ENCODE peak calls at places on chromosome 1, in seven cellular contexts. One of them, this sample, is unnamed.

GRCh38 chr1:195604287-195604686 is 1004.0 kb downstream of the KCNT2 start:
- DNase-seq in endothelial cell: no peak
- DNase-seq in body of pancreas: no peak
- DNase-seq in WERI-Rb-1: no peak
- DNase-seq in A549: no peak
- DNase-seq in kidney: no peak
- DNase-seq in epithelial cell of esophagus: peak
- DNase-seq in this sample: no peak

GRCh38 chr1:108082006-108082405 is 117.0 kb upstream of the VAV3 start:
- DNase-seq in WERI-Rb-1: no peak
- DNase-seq in epithelial cell of esophagus: no peak
- DNase-seq in endothelial cell: no peak
- DNase-seq in A549: no peak
- DNase-seq in body of pancreas: no peak
- DNase-seq in kidney: no peak
- DNase-seq in this sample: no peak

GRCh38 chr1:208587110-208587509 is 342.9 kb upstream of the PLXNA2 start:
- DNase-seq in kidney: no peak
- DNase-seq in epithelial cell of esophagus: no peak
- DNase-seq in body of pancreas: no peak
- DNase-seq in WERI-Rb-1: no peak
- DNase-seq in endothelial cell: no peak
- DNase-seq in A549: no peak
- DNase-seq in this sample: peak

GRCh38 chr1:46961066-46961758 is 19.9 kb upstream of the CYP4A11 start:
- DNase-seq in body of pancreas: no peak
- DNase-seq in epithelial cell of esophagus: no peak
- DNase-seq in A549: no peak
- DNase-seq in WERI-Rb-1: no peak
- DNase-seq in endothelial cell: no peak
- DNase-seq in kidney: no peak
- DNase-seq in this sample: no peak

GRCh38 chr1:56866656-56867055 is 12.1 kb downstream of the C8A start:
- DNase-seq in WERI-Rb-1: no peak
- DNase-seq in epithelial cell of esophagus: peak
- DNase-seq in kidney: no peak
- DNase-seq in A549: no peak
- DNase-seq in body of pancreas: no peak
- DNase-seq in endothelial cell: no peak
- DNase-seq in this sample: no peak

GRCh38 chr1:183922197-183922596 is 115.3 kb downstream of the COLGALT2 start:
- DNase-seq in epithelial cell of esophagus: no peak
- DNase-seq in endothelial cell: no peak
- DNase-seq in kidney: no peak
- DNase-seq in A549: peak
- DNase-seq in WERI-Rb-1: no peak
- DNase-seq in body of pancreas: no peak
- DNase-seq in this sample: no peak

GRCh38 chr1:246214708-246215504 is 292.2 kb downstream of the SMYD3 start:
- DNase-seq in WERI-Rb-1: no peak
- DNase-seq in endothelial cell: no peak
- DNase-seq in kidney: no peak
- DNase-seq in body of pancreas: peak
- DNase-seq in epithelial cell of esophagus: peak
- DNase-seq in A549: no peak
- DNase-seq in this sample: no peak

GRCh38 chr1:52659356-52659755 is 26.4 kb downstream of the SHISAL2A start:
- DNase-seq in epithelial cell of esophagus: peak
- DNase-seq in A549: no peak
- DNase-seq in WERI-Rb-1: no peak
- DNase-seq in kidney: no peak
- DNase-seq in body of pancreas: no peak
- DNase-seq in endothelial cell: no peak
- DNase-seq in this sample: no peak

GRCh38 chr1:206049919-206050600 is 2.9 kb upstream of the RHEX start:
- DNase-seq in body of pancreas: no peak
- DNase-seq in WERI-Rb-1: no peak
- DNase-seq in epithelial cell of esophagus: no peak
- DNase-seq in endothelial cell: no peak
- DNase-seq in kidney: no peak
- DNase-seq in A549: no peak
- DNase-seq in this sample: no peak

GRCh38 chr1:215682232-215682631 is 115.1 kb downstream of the KCTD3 start:
- DNase-seq in WERI-Rb-1: no peak
- DNase-seq in A549: no peak
- DNase-seq in epithelial cell of esophagus: peak
- DNase-seq in endothelial cell: no peak
- DNase-seq in body of pancreas: no peak
- DNase-seq in kidney: no peak
- DNase-seq in this sample: no peak
- TF ChIP-seq CTCF in WERI-Rb-1: no peak
- TF ChIP-seq CTCF in A549: no peak
- TF ChIP-seq CTCF in epithelial cell of esophagus: peak
- TF ChIP-seq CTCF in endothelial cell: no peak
- TF ChIP-seq CTCF in body of pancreas: peak
- TF ChIP-seq CTCF in kidney: peak
- TF ChIP-seq CTCF in this sample: no peak

GRCh38 chr1:22751124-22751531 is 40.5 kb downstream of the EPHB2 start:
- DNase-seq in epithelial cell of esophagus: peak
- DNase-seq in WERI-Rb-1: no peak
- DNase-seq in A549: no peak
- DNase-seq in kidney: no peak
- DNase-seq in endothelial cell: no peak
- DNase-seq in body of pancreas: peak
- DNase-seq in this sample: no peak
- TF ChIP-seq CTCF in epithelial cell of esophagus: no peak
- TF ChIP-seq CTCF in WERI-Rb-1: no peak
- TF ChIP-seq CTCF in A549: no peak
- TF ChIP-seq CTCF in kidney: no peak
- TF ChIP-seq CTCF in endothelial cell: no peak
- TF ChIP-seq CTCF in body of pancreas: no peak
- TF ChIP-seq CTCF in this sample: no peak

GRCh38 chr1:191453487-191453886 is 704.8 kb upstream of the RGS18 start:
- DNase-seq in epithelial cell of esophagus: no peak
- DNase-seq in A549: no peak
- DNase-seq in endothelial cell: no peak
- DNase-seq in kidney: no peak
- DNase-seq in WERI-Rb-1: no peak
- DNase-seq in body of pancreas: no peak
- DNase-seq in this sample: no peak
- TF ChIP-seq CTCF in epithelial cell of esophagus: no peak
- TF ChIP-seq CTCF in A549: no peak
- TF ChIP-seq CTCF in endothelial cell: no peak
- TF ChIP-seq CTCF in kidney: no peak
- TF ChIP-seq CTCF in WERI-Rb-1: no peak
- TF ChIP-seq CTCF in body of pancreas: no peak
- TF ChIP-seq CTCF in this sample: no peak

GRCh38 chr1:15702722-15703550 is 18.8 kb downstream of the PLEKHM2 start:
- DNase-seq in kidney: no peak
- DNase-seq in body of pancreas: peak
- DNase-seq in endothelial cell: no peak
- DNase-seq in A549: no peak
- DNase-seq in WERI-Rb-1: peak
- DNase-seq in epithelial cell of esophagus: peak
- DNase-seq in this sample: no peak
- TF ChIP-seq CTCF in kidney: no peak
- TF ChIP-seq CTCF in body of pancreas: peak
- TF ChIP-seq CTCF in endothelial cell: no peak
- TF ChIP-seq CTCF in A549: peak
- TF ChIP-seq CTCF in WERI-Rb-1: peak
- TF ChIP-seq CTCF in epithelial cell of esophagus: peak
- TF ChIP-seq CTCF in this sample: no peak

GRCh38 chr1:94554611-94555010 is 13.1 kb upstream of the F3 start:
- DNase-seq in epithelial cell of esophagus: no peak
- DNase-seq in WERI-Rb-1: no peak
- DNase-seq in endothelial cell: no peak
- DNase-seq in kidney: no peak
- DNase-seq in body of pancreas: no peak
- DNase-seq in A549: no peak
- DNase-seq in this sample: peak
- TF ChIP-seq CTCF in epithelial cell of esophagus: no peak
- TF ChIP-seq CTCF in WERI-Rb-1: peak
- TF ChIP-seq CTCF in endothelial cell: no peak
- TF ChIP-seq CTCF in kidney: no peak
- TF ChIP-seq CTCF in body of pancreas: no peak
- TF ChIP-seq CTCF in A549: no peak
- TF ChIP-seq CTCF in this sample: no peak

GRCh38 chr1:156881663-156882062 is 11.9 kb upstream of the PEAR1 start:
- DNase-seq in A549: no peak
- DNase-seq in kidney: no peak
- DNase-seq in WERI-Rb-1: no peak
- DNase-seq in endothelial cell: no peak
- DNase-seq in body of pancreas: no peak
- DNase-seq in epithelial cell of esophagus: no peak
- DNase-seq in this sample: no peak
- TF ChIP-seq CTCF in A549: no peak
- TF ChIP-seq CTCF in kidney: no peak
- TF ChIP-seq CTCF in WERI-Rb-1: no peak
- TF ChIP-seq CTCF in endothelial cell: no peak
- TF ChIP-seq CTCF in body of pancreas: no peak
- TF ChIP-seq CTCF in epithelial cell of esophagus: no peak
- TF ChIP-seq CTCF in this sample: no peak

GRCh38 chr1:21875621-21876063 is 61.5 kb downstream of the HSPG2 start:
- DNase-seq in A549: no peak
- DNase-seq in kidney: no peak
- DNase-seq in epithelial cell of esophagus: no peak
- DNase-seq in body of pancreas: no peak
- DNase-seq in WERI-Rb-1: no peak
- DNase-seq in endothelial cell: no peak
- DNase-seq in this sample: no peak
- TF ChIP-seq CTCF in A549: no peak
- TF ChIP-seq CTCF in kidney: no peak
- TF ChIP-seq CTCF in epithelial cell of esophagus: no peak
- TF ChIP-seq CTCF in body of pancreas: no peak
- TF ChIP-seq CTCF in WERI-Rb-1: no peak
- TF ChIP-seq CTCF in endothelial cell: no peak
- TF ChIP-seq CTCF in this sample: no peak

DNA sequence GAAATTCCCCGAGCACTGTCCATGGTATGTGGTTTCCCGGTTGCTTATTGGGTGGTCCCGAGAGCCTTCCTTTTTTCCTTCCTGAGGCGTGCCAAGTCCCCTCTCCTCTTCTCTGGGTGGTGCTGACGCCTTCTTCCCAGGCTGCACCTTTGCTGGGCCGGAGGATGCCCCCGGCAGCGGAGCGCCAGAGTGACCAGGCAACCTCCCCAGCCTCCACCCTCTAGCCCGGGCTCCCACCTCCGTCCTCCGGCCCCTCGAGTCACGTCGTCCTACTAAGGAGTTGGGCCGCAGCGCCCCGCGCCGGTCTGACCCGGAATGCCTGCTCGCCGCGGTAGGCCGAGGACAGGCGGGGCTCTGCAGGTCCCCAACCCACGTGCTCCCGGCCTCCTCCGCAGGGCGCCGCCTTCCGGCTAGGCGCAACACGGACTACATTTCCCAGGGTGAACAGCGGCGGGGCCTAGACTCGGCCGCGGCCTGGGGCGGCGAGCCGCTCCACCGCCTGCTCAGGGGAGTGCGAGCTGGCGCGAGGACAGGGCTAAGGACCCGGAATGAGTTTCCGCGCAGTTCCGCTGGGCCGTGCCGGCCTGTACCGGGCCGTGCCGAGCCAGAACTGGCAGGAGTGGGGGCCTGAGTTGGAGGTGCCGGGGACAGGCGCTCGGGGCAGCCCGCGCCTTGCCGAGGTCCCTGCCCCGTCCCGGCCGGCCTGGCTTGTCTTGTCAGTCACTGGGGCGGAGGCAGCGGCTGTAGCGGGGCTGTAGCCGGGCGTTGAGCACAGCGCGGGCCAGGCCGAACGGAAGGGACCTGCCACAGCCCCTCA is at the start of gene IPO13:
- DNase-seq in A549: peak
- DNase-seq in WERI-Rb-1: peak
- DNase-seq in kidney: peak
- DNase-seq in body of pancreas: peak
- DNase-seq in epithelial cell of esophagus: peak
- DNase-seq in endothelial cell: peak
- DNase-seq in this sample: peak
- TF ChIP-seq CTCF in A549: peak
- TF ChIP-seq CTCF in WERI-Rb-1: peak
- TF ChIP-seq CTCF in kidney: peak
- TF ChIP-seq CTCF in body of pancreas: peak
- TF ChIP-seq CTCF in epithelial cell of esophagus: peak
- TF ChIP-seq CTCF in endothelial cell: peak
- TF ChIP-seq CTCF in this sample: peak